ENCODE peak calls at places on chromosomes 12 and 14, in seven cellular contexts. One of them, this sample, is unnamed.

GRCh38 chr12:52352951-52353350 is 14.3 kb downstream of the KRT85 start:
- DNase-seq in cardiac fibroblast: no peak
- DNase-seq in activated CD4-positive, alpha-beta T cell treated with anti-CD3 and anti-CD28 coated beads, Interleukin-2, amount 50 U/mL, for 24 hours: no peak
- DNase-seq in T-cell: no peak
- DNase-seq in effector CD4-positive, alpha-beta T cell: no peak
- DNase-seq in ureter: no peak
- DNase-seq in BE2C: no peak
- DNase-seq in this sample: no peak

GRCh38 chr14:63573579-63573978 is 30.4 kb upstream of the PPP2R5E start:
- DNase-seq in cardiac fibroblast: peak; percentile 16
- DNase-seq in activated CD4-positive, alpha-beta T cell treated with anti-CD3 and anti-CD28 coated beads, Interleukin-2, amount 50 U/mL, for 24 hours: no peak
- DNase-seq in T-cell: no peak
- DNase-seq in effector CD4-positive, alpha-beta T cell: no peak
- DNase-seq in ureter: no peak
- DNase-seq in BE2C: no peak
- DNase-seq in this sample: no peak

GRCh38 chr14:76928301-76928700 is 100.2 kb downstream of the IRF2BPL start:
- DNase-seq in cardiac fibroblast: peak; percentile 41
- DNase-seq in activated CD4-positive, alpha-beta T cell treated with anti-CD3 and anti-CD28 coated beads, Interleukin-2, amount 50 U/mL, for 24 hours: no peak
- DNase-seq in T-cell: no peak
- DNase-seq in effector CD4-positive, alpha-beta T cell: no peak
- DNase-seq in ureter: no peak
- DNase-seq in BE2C: no peak
- DNase-seq in this sample: no peak

GRCh38 chr14:103188691-103189480 is 65.6 kb downstream of the TNFAIP2 start:
- DNase-seq in cardiac fibroblast: peak; percentile 24
- DNase-seq in activated CD4-positive, alpha-beta T cell treated with anti-CD3 and anti-CD28 coated beads, Interleukin-2, amount 50 U/mL, for 24 hours: no peak
- DNase-seq in T-cell: peak; percentile 23
- DNase-seq in effector CD4-positive, alpha-beta T cell: peak; percentile 2
- DNase-seq in ureter: no peak
- DNase-seq in BE2C: no peak
- DNase-seq in this sample: peak; percentile 22

GRCh38 chr12:95385246-95385645 is 88.7 kb upstream of the METAP2 start:
- DNase-seq in cardiac fibroblast: peak; percentile 79
- DNase-seq in activated CD4-positive, alpha-beta T cell treated with anti-CD3 and anti-CD28 coated beads, Interleukin-2, amount 50 U/mL, for 24 hours: no peak
- DNase-seq in T-cell: no peak
- DNase-seq in effector CD4-positive, alpha-beta T cell: no peak
- DNase-seq in ureter: no peak
- DNase-seq in BE2C: no peak
- DNase-seq in this sample: no peak

GRCh38 chr12:4287325-4288290 is 14.0 kb downstream of the CCND2 start:
- DNase-seq in cardiac fibroblast: no peak
- DNase-seq in activated CD4-positive, alpha-beta T cell treated with anti-CD3 and anti-CD28 coated beads, Interleukin-2, amount 50 U/mL, for 24 hours: no peak
- DNase-seq in T-cell: no peak
- DNase-seq in effector CD4-positive, alpha-beta T cell: no peak
- DNase-seq in ureter: no peak
- DNase-seq in BE2C: no peak
- DNase-seq in this sample: no peak

GRCh38 chr14:89899917-89900680 is 54.4 kb downstream of the EFCAB11 start:
- DNase-seq in cardiac fibroblast: peak; percentile 56
- DNase-seq in activated CD4-positive, alpha-beta T cell treated with anti-CD3 and anti-CD28 coated beads, Interleukin-2, amount 50 U/mL, for 24 hours: no peak
- DNase-seq in T-cell: peak; percentile 4
- DNase-seq in effector CD4-positive, alpha-beta T cell: no peak
- DNase-seq in ureter: no peak
- DNase-seq in BE2C: peak; percentile 24
- DNase-seq in this sample: no peak

GRCh38 chr12:64261813-64262212 is 39.7 kb upstream of the KICS2 start:
- DNase-seq in cardiac fibroblast: no peak
- DNase-seq in activated CD4-positive, alpha-beta T cell treated with anti-CD3 and anti-CD28 coated beads, Interleukin-2, amount 50 U/mL, for 24 hours: no peak
- DNase-seq in T-cell: no peak
- DNase-seq in effector CD4-positive, alpha-beta T cell: no peak
- DNase-seq in ureter: no peak
- DNase-seq in BE2C: no peak
- DNase-seq in this sample: no peak

GRCh38 chr12:71948390-71948789 is 9.7 kb downstream of the TPH2 start:
- DNase-seq in cardiac fibroblast: no peak
- DNase-seq in activated CD4-positive, alpha-beta T cell treated with anti-CD3 and anti-CD28 coated beads, Interleukin-2, amount 50 U/mL, for 24 hours: no peak
- DNase-seq in T-cell: no peak
- DNase-seq in effector CD4-positive, alpha-beta T cell: no peak
- DNase-seq in ureter: no peak
- DNase-seq in BE2C: no peak
- DNase-seq in this sample: no peak

GRCh38 chr12:28130625-28131598 is 59.3 kb upstream of the CCDC91 start:
- DNase-seq in cardiac fibroblast: peak; percentile 99
- DNase-seq in activated CD4-positive, alpha-beta T cell treated with anti-CD3 and anti-CD28 coated beads, Interleukin-2, amount 50 U/mL, for 24 hours: no peak
- DNase-seq in T-cell: no peak
- DNase-seq in effector CD4-positive, alpha-beta T cell: no peak
- DNase-seq in ureter: peak; percentile 49
- DNase-seq in BE2C: no peak
- DNase-seq in this sample: no peak

GRCh38 chr14:93893550-93894329 is 33.4 kb upstream of the FAM181A start:
- DNase-seq in cardiac fibroblast: no peak
- DNase-seq in activated CD4-positive, alpha-beta T cell treated with anti-CD3 and anti-CD28 coated beads, Interleukin-2, amount 50 U/mL, for 24 hours: no peak
- DNase-seq in T-cell: no peak
- DNase-seq in effector CD4-positive, alpha-beta T cell: no peak
- DNase-seq in ureter: no peak
- DNase-seq in BE2C: peak; percentile 82
- DNase-seq in this sample: no peak

GRCh38 chr14:34713122-34713680 is 1.2 kb downstream of the CFL2 start:
- DNase-seq in cardiac fibroblast: no peak
- DNase-seq in activated CD4-positive, alpha-beta T cell treated with anti-CD3 and anti-CD28 coated beads, Interleukin-2, amount 50 U/mL, for 24 hours: no peak
- DNase-seq in T-cell: no peak
- DNase-seq in effector CD4-positive, alpha-beta T cell: no peak
- DNase-seq in ureter: no peak
- DNase-seq in BE2C: no peak
- DNase-seq in this sample: no peak

GRCh38 chr14:81303258-81303935 is 82.6 kb upstream of the GTF2A1 start:
- DNase-seq in cardiac fibroblast: no peak
- DNase-seq in activated CD4-positive, alpha-beta T cell treated with anti-CD3 and anti-CD28 coated beads, Interleukin-2, amount 50 U/mL, for 24 hours: no peak
- DNase-seq in T-cell: no peak
- DNase-seq in effector CD4-positive, alpha-beta T cell: no peak
- DNase-seq in ureter: peak; percentile 89
- DNase-seq in BE2C: no peak
- DNase-seq in this sample: no peak

GRCh38 chr14:76376001-76376404 is at the start of gene ESRRB:
- DNase-seq in cardiac fibroblast: peak; percentile 21
- DNase-seq in activated CD4-positive, alpha-beta T cell treated with anti-CD3 and anti-CD28 coated beads, Interleukin-2, amount 50 U/mL, for 24 hours: no peak
- DNase-seq in T-cell: no peak
- DNase-seq in effector CD4-positive, alpha-beta T cell: no peak
- DNase-seq in ureter: no peak
- DNase-seq in BE2C: no peak
- DNase-seq in this sample: no peak

GRCh38 chr12:41190360-41190759 is 2.2 kb downstream of the PDZRN4 start:
- DNase-seq in cardiac fibroblast: peak; percentile 1
- DNase-seq in activated CD4-positive, alpha-beta T cell treated with anti-CD3 and anti-CD28 coated beads, Interleukin-2, amount 50 U/mL, for 24 hours: no peak
- DNase-seq in T-cell: no peak
- DNase-seq in effector CD4-positive, alpha-beta T cell: no peak
- DNase-seq in ureter: no peak
- DNase-seq in BE2C: no peak
- DNase-seq in this sample: no peak

GRCh38 chr12:127179199-127179598 is 1087.8 kb upstream of the TMEM132C start:
- DNase-seq in cardiac fibroblast: no peak
- DNase-seq in activated CD4-positive, alpha-beta T cell treated with anti-CD3 and anti-CD28 coated beads, Interleukin-2, amount 50 U/mL, for 24 hours: no peak
- DNase-seq in T-cell: no peak
- DNase-seq in effector CD4-positive, alpha-beta T cell: no peak
- DNase-seq in ureter: no peak
- DNase-seq in BE2C: no peak
- DNase-seq in this sample: no peak

GRCh38 chr14:83847102-83847501 is 1682.8 kb upstream of the FLRT2 start:
- DNase-seq in cardiac fibroblast: no peak
- DNase-seq in activated CD4-positive, alpha-beta T cell treated with anti-CD3 and anti-CD28 coated beads, Interleukin-2, amount 50 U/mL, for 24 hours: no peak
- DNase-seq in T-cell: no peak
- DNase-seq in effector CD4-positive, alpha-beta T cell: no peak
- DNase-seq in ureter: no peak
- DNase-seq in BE2C: no peak
- DNase-seq in this sample: no peak